ENCODE peak calls at places on chromosome 18, in four cellular contexts. H, R, M and K are unnamed samples.

GRCh38 chr18:4283746-4284291 is 171.3 kb downstream of the DLGAP1 start:
- DNase-seq in H (no peak), R (no peak), M (no peak), K (no peak)

GRCh38 chr18:38077219-38077618 is 511.6 kb upstream of the CELF4 start:
- DNase-seq in H (no peak), R (peak), M (no peak), K (no peak)

GRCh38 chr18:55353806-55354205 is 234.2 kb downstream of the TCF4 start:
- DNase-seq in H (no peak), R (no peak), M (no peak), K (no peak)

GRCh38 chr18:58785171-58785805 is 79.4 kb upstream of the ZNF532 start:
- DNase-seq in H (no peak), R (peak), M (no peak), K (peak)

GRCh38 chr18:57748770-57749603 is 54.1 kb downstream of the ATP8B1 start:
- DNase-seq in H (no peak), R (peak), M (no peak), K (peak)

GRCh38 chr18:73690222-73690621 is 457.4 kb downstream of the FBXO15 start:
- DNase-seq in H (no peak), R (no peak), M (no peak), K (no peak)

GRCh38 chr18:31451625-31452024 is 4.1 kb downstream of the DSG3 start:
- DNase-seq in H (no peak), R (peak), M (no peak), K (no peak)

GRCh38 chr18:49335677-49336076 is 124.8 kb downstream of the DYM start:
- DNase-seq in H (peak), R (no peak), M (no peak), K (no peak)

DNA sequence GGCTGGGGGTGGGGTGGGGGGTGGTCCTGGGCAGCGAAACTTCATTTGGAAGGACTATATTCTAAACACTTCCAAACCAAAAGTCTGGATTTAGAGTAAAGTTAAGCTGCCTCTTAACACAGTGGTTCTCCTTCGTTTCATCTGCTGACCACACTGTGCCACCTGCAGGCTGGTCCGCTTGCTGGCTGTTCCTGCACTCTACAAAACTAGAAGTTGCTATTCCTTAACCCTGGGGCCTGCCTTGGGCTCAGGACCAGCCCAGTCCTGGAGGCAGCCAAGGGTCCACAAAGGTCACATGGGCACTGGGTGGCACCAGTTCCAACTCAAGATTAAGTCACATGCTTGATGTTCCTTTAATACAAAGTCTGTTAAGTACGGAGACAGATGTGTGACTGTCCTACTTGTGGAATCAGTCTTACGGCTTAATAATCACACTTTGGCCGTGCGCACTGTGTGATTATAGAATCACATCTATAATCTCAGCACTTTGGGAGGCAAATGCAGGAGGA is 195.4 kb downstream of the FAM210A start:
- DNase-seq in H (peak), R (peak), M (no peak), K (peak)
- TF ChIP-seq CTCF in H (no peak), R (no peak), M (no peak), K (peak)

DNA sequence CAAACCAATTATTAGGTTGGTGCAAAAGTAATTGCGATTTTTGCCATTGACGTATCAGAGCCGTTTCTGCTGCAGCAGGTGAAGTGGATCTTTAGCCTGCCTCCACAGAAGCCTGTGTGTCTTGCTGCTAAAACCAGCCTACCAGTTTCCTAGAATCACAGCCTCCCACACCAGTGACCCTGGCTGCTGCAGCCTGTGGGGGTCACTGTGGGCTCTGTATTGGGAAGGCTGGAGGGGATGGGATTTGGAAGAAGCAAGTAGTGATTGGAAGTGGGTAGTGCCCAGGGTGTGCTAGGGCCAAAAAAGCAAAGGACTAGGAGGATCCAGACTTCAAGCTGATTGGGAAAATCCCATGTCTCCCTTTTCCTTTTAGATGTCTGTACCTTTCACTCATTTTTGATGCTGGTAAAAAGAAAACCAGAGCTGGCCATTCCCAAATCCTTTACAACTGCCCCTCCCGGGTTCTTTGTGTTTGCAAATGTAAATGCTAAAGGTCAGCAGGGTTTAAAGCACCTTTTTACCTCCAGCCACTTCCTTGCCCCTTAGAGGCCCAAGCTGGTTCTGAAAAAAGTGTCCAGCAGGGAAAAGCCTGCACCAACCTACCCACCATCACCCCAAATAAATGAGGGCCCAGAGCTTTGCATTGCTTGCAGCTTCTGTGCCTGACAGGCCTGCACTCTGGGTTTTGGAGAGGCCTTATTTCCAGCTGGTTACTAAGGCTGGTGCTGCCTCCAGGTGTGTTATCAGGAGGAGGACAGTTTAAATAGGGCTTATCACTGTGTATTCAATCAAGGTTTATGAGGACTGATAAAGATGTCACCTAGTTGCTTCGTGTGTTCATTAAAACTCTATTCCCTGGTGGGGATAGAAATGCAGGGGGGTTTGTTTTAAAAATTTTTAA is 172.0 kb downstream of the MIB1 start:
- DNase-seq in H (peak), R (no peak), M (no peak), K (no peak)
- TF ChIP-seq CTCF in H (no peak), R (no peak), M (no peak), K (no peak)

GRCh38 chr18:63421514-63421913 is 762 bp downstream of the VPS4B start:
- DNase-seq in H (no peak), R (no peak), M (no peak), K (peak)

GRCh38 chr18:63422087-63422861 is at the start of gene VPS4B:
- DNase-seq in H (peak), R (peak), M (peak), K (peak)

GRCh38 chr18:63427566-63427965 is 5.3 kb upstream of the VPS4B start:
- DNase-seq in H (no peak), R (peak), M (no peak), K (no peak)

GRCh38 chr18:63422862-63423304 is 607 bp upstream of the VPS4B start:
- DNase-seq in H (no peak), R (no peak), M (no peak), K (no peak)
- TF ChIP-seq CTCF in H (no peak), R (no peak), M (no peak), K (no peak)

DNA sequence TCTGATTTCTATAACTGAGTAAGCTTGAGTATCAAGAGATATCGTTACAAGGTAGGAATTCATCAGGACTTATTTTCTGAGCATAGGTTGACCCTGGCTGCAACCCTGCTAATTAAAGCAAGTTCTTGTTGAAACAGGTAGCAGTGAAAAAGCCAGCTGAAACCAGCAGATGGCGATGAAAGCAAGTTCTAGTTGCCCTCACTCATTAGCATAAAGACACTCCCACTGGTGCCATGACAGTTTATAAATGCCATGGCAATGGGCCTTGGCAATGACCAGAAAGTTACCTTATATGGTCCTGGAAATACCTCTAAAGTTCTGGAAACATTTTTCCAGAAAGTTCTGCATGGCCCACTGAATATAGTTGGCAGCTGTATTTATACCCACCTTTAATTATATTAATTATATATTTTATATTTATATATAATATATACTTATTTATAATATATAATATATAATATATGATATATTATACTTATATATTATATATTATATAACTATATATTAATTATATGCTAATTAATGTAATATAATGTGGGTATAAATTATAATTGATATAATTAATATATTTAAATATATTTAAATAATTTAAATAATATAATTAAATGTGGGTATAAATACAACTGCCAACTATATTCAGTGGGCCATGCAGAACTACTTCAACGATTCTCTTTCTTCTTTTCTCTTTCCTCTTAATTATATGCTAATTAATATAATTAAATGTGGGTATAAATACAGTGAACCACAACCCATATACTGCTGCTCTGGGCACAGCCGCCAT is 188.0 kb downstream of the CDH7 start:
- DNase-seq in H (peak), R (peak), M (no peak), K (peak)
- TF ChIP-seq CTCF in H (peak), R (peak), M (no peak), K (peak)